ENCODE peak calls at places on chromosomes 4 and X, in seven cellular contexts. F, W, A, E, O, R and L are unnamed samples.

GRCh38 chrX:13764765-13765164 is 30.2 kb downstream of the OFD1 start:
- DNase-seq in W (no peak), E (no peak), R (no peak), O (no peak), F (peak; percentile 51), A (peak; percentile 8), L (no peak)

GRCh38 chr4:128782076-128782715 is 27.3 kb upstream of the JADE1 start:
- DNase-seq in F (no peak), W (peak; percentile 24), E (no peak), A (peak; percentile 61), O (no peak), R (no peak), L (no peak)

GRCh38 chr4:185637162-185637875 is 102.0 kb upstream of the PDLIM3 start:
- DNase-seq in W (no peak), F (no peak), R (no peak), O (no peak), A (no peak), E (no peak), L (no peak)

GRCh38 chr4:13865871-13866669 is 238.5 kb upstream of the BOD1L1 start:
- DNase-seq in R (no peak), A (peak; percentile 54), E (peak; percentile 20), F (peak; percentile 14), W (no peak), O (no peak), L (no peak)

GRCh38 chrX:107227780-107228485 is 21.5 kb downstream of the DNAAF6 start:
- DNase-seq in O (no peak), F (no peak), R (no peak), E (no peak), A (no peak), W (no peak), L (no peak)

GRCh38 chrX:12210921-12211320 is 72.6 kb downstream of the FRMPD4 start:
- DNase-seq in O (peak; percentile 23), W (no peak), E (peak; percentile 31), F (no peak), A (peak; percentile 38), R (no peak), L (no peak)

GRCh38 chrX:149871940-149872339 is 9.0 kb upstream of the MAGEA8 start:
- DNase-seq in O (no peak), A (peak; percentile 10), W (no peak), E (peak; percentile 12), F (peak; percentile 10), R (no peak), L (no peak)

GRCh38 chr4:40672528-40673522 is 43.2 kb upstream of the RBM47 start:
- DNase-seq in W (no peak), O (peak; percentile 99), E (peak; percentile 99), F (no peak), R (no peak), A (peak; percentile 100), L (no peak)

GRCh38 chr4:138595171-138595570 is 353.0 kb upstream of the SLC7A11 start:
- DNase-seq in W (no peak), R (no peak), F (no peak), A (no peak), E (no peak), O (no peak), L (no peak)

GRCh38 chr4:66178901-66179300 is 508.6 kb upstream of the EPHA5 start:
- DNase-seq in F (no peak), A (peak; percentile 79), E (no peak), O (peak; percentile 12), W (no peak), R (no peak), L (no peak)

GRCh38 chr4:19748911-19749473 is 502.7 kb upstream of the SLIT2 start:
- DNase-seq in R (no peak), A (peak; percentile 45), W (no peak), E (peak; percentile 85), F (no peak), O (no peak), L (no peak)

GRCh38 chrX:134604701-134605271 is 53.5 kb downstream of the PLAC1 start:
- DNase-seq in R (no peak), E (peak; percentile 43), O (no peak), A (peak; percentile 39), W (no peak), F (peak; percentile 57), L (no peak)

GRCh38 chr4:8238515-8239053 is 31.0 kb upstream of the HTRA3 start:
- DNase-seq in R (peak; percentile 44), A (no peak), O (no peak), F (peak; percentile 68), E (no peak), W (peak; percentile 18), L (no peak)
- TF ChIP-seq CTCF in R (peak; percentile 74), A (peak; percentile 22), O (peak; percentile 55), F (peak; percentile 43), E (peak; percentile 39), W (peak; percentile 27), L (peak; percentile 40)

GRCh38 chr4:134906404-134907023 is 704.9 kb upstream of the PABPC4L start:
- DNase-seq in O (no peak), E (peak; percentile 5), A (peak; percentile 13), W (no peak), F (peak; percentile 48), R (no peak), L (no peak)

GRCh38 chr4:134905061-134905460 is 703.5 kb upstream of the PABPC4L start:
- DNase-seq in R (no peak), E (no peak), F (no peak), O (no peak), A (no peak), W (no peak), L (no peak)
- TF ChIP-seq CTCF in R (no peak), E (no peak), F (no peak), O (no peak), A (no peak), W (no peak), L (no peak)

GRCh38 chr4:156575430-156576073 is 396.0 kb downstream of the PDGFC start:
- DNase-seq in R (no peak), O (no peak), A (peak; percentile 59), W (no peak), F (no peak), E (no peak), L (no peak)
- TF ChIP-seq CTCF in R (no peak), O (no peak), A (no peak), W (no peak), F (peak; percentile 13), E (no peak), L (no peak)

DNA sequence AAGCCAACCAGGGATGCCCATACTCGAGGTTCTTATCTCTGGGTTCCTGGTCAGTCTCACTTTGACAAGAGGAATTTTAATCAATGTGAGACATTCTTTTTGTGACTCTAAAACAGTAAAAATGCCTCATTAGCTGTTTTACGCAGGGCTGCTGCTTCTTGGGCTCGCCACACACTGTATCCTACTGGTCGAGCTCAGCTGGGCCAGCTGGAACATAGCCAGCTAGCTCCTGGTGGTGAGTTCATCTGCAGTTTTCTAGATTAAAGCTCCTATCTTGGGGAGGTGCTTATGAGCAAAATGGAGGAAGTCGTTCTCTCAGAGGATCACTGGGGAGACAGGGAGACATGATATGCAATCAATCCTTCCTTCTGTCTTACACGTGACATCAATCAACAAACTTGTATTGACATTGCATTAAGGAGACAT is 55.9 kb upstream of the LEF1 start:
- DNase-seq in E (peak; percentile 87), A (peak; percentile 68), W (no peak), F (peak; percentile 75), O (no peak), R (no peak), L (no peak)
- TF ChIP-seq CTCF in E (no peak), A (no peak), W (no peak), F (no peak), O (no peak), R (no peak), L (no peak)

GRCh38 chr4:148299337-148299736 is 142.9 kb downstream of the NR3C2 start:
- DNase-seq in F (no peak), W (no peak), A (no peak), R (no peak), E (no peak), O (no peak), L (no peak)

GRCh38 chr4:148295642-148296041 is 146.6 kb downstream of the NR3C2 start:
- DNase-seq in W (no peak), A (no peak), E (no peak), F (no peak), O (no peak), R (no peak), L (no peak)

GRCh38 chr4:148305749-148306148 is 136.5 kb downstream of the NR3C2 start:
- DNase-seq in W (no peak), A (no peak), F (no peak), R (no peak), O (no peak), E (no peak), L (no peak)

GRCh38 chr4:148302416-148302815 is 139.8 kb downstream of the NR3C2 start:
- DNase-seq in O (no peak), A (no peak), E (no peak), R (no peak), W (no peak), F (no peak), L (no peak)

DNA sequence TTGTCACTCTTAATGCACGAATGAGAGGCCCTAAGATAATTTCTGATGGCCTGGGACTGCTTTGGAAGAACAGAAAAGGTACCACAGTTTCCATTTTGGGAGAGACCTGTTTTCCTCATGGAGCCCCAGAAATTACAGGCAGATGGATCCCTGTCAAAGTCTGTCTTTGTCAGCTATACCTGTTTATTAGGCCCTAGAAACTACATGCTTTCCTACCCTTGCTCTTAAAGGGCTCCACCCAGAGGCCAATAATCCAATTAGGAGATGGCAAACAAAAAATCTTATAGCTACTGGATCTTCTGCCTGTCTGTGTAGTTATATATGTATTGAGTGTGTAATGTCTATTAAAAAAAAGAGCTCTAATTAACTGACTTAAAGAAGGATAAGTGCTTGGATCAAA is 141.3 kb downstream of the NR3C2 start:
- DNase-seq in E (no peak), F (no peak), A (no peak), R (no peak), O (no peak), W (no peak), L (no peak)
- TF ChIP-seq CTCF in E (no peak), F (no peak), A (no peak), R (no peak), O (no peak), W (no peak), L (no peak)

GRCh38 chr4:38232741-38233140 is 272.5 kb downstream of the PTTG2 start:
- DNase-seq in R (no peak), W (no peak), F (no peak), A (no peak), O (no peak), E (no peak), L (no peak)

GRCh38 chr4:38230821-38231583 is 270.8 kb downstream of the PTTG2 start:
- DNase-seq in E (no peak), A (no peak), R (no peak), O (no peak), W (no peak), F (no peak), L (no peak)

GRCh38 chr4:38233727-38234478 is 273.7 kb downstream of the PTTG2 start:
- DNase-seq in E (no peak), O (no peak), A (no peak), F (no peak), R (no peak), W (peak; percentile 17), L (no peak)

GRCh38 chr4:38230121-38230728 is 270.0 kb downstream of the PTTG2 start:
- DNase-seq in W (no peak), F (no peak), E (peak; percentile 62), R (no peak), A (no peak), O (no peak), L (no peak)

DNA sequence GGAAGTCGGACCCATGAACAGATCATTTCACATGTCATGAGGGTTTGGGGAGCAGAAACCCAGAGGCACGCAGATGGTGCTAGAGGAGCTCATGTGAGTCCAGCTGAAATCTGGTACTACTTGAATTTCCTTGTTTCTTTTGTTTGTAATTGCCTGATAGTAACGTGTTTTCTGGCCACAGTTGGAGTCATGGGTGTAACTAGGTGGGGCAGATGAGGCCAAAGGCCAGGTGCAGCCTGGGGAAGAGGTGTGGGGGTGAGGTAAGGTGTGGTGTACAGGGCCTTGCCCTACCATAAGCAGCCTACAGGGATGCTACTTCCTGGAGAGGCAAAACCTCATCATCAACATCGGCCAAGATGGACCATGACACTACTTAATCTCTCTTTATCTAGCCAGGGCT is 271.4 kb downstream of the PTTG2 start:
- DNase-seq in R (no peak), F (no peak), W (no peak), O (no peak), E (no peak), A (no peak), L (no peak)
- TF ChIP-seq CTCF in R (no peak), F (no peak), W (no peak), O (no peak), E (no peak), A (no peak), L (no peak)